ENCODE peak calls at places on chromosomes 1 and 21, in seven cellular contexts. T, A, S, C, H, E and F are unnamed samples.

GRCh38 chr1:224851850-224852261 is 77.6 kb upstream of the DNAH14 start:
- ATAC-seq in T (peak; percentile 77), A (no peak), S (no peak), C (no peak), H (peak; percentile 31), E (no peak), F (no peak)

GRCh38 chr1:163701783-163702182 is 380.0 kb downstream of the NUF2 start:
- ATAC-seq in T (no peak), A (no peak), S (no peak), C (no peak), H (no peak), E (no peak), F (no peak)

GRCh38 chr1:179794146-179794545 is 51.1 kb downstream of the FAM163A start:
- ATAC-seq in T (no peak), A (no peak), S (no peak), C (no peak), H (no peak), E (no peak), F (no peak)

GRCh38 chr1:230185076-230186001 is 118.3 kb downstream of the GALNT2 start:
- ATAC-seq in T (no peak), A (no peak), S (no peak), C (no peak), H (no peak), E (no peak), F (no peak)

GRCh38 chr1:151472852-151473731 is 13.8 kb upstream of the POGZ start:
- ATAC-seq in T (peak; percentile 49), A (peak; percentile 76), S (peak; percentile 76), C (no peak), H (peak; percentile 77), E (peak; percentile 82), F (peak; percentile 54)

GRCh38 chr1:89257036-89257435 is 15.6 kb downstream of the GBP5 start:
- ATAC-seq in T (peak; percentile 38), A (no peak), S (no peak), C (no peak), H (no peak), E (no peak), F (peak; percentile 60)

GRCh38 chr1:22662318-22662717 is 9.3 kb downstream of the C1QB start:
- ATAC-seq in T (peak; percentile 49), A (no peak), S (no peak), C (peak; percentile 57), H (peak; percentile 57), E (no peak), F (peak; percentile 26)

GRCh38 chr1:228830185-228830953 is 95.1 kb downstream of the RHOU start:
- ATAC-seq in T (peak; percentile 11), A (no peak), S (no peak), C (no peak), H (no peak), E (no peak), F (peak; percentile 18)

GRCh38 chr1:89666640-89667039 is 33.7 kb downstream of the LRRC8C start:
- ATAC-seq in T (no peak), A (no peak), S (no peak), C (no peak), H (no peak), E (no peak), F (no peak)

GRCh38 chr1:70140343-70140742 is 65.0 kb downstream of the LRRC40 start:
- ATAC-seq in T (no peak), A (no peak), S (peak; percentile 73), C (no peak), H (peak; percentile 51), E (no peak), F (no peak)

GRCh38 chr1:211713231-211713630 is 37.8 kb upstream of the NEK2 start:
- ATAC-seq in T (no peak), A (no peak), S (no peak), C (no peak), H (no peak), E (no peak), F (no peak)

GRCh38 chr1:117070124-117070523 is 10.0 kb downstream of the TTF2 start:
- ATAC-seq in T (peak; percentile 81), A (peak; percentile 41), S (no peak), C (no peak), H (no peak), E (peak; percentile 41), F (peak; percentile 48)

GRCh38 chr1:220575718-220576497 is 48.0 kb downstream of the MARK1 start:
- ATAC-seq in T (no peak), A (no peak), S (no peak), C (no peak), H (no peak), E (no peak), F (no peak)

GRCh38 chr1:21950734-21951575 is 13.8 kb upstream of the HSPG2 start:
- ATAC-seq in T (no peak), A (no peak), S (no peak), C (no peak), H (no peak), E (no peak), F (peak; percentile 19)

GRCh38 chr1:235820059-235820458 is 46.6 kb downstream of the LYST start:
- ATAC-seq in T (no peak), A (no peak), S (no peak), C (no peak), H (no peak), E (no peak), F (no peak)

GRCh38 chr1:2283371-2283990 is 55.4 kb downstream of the SKI start:
- ATAC-seq in T (no peak), A (peak; percentile 2), S (no peak), C (peak; percentile 11), H (no peak), E (no peak), F (no peak)

GRCh38 chr1:235142991-235143390 is 14.4 kb upstream of the TOMM20 start:
- ATAC-seq in T (no peak), A (no peak), S (no peak), C (no peak), H (no peak), E (no peak), F (no peak)

GRCh38 chr1:30688920-30689794 is 34.2 kb downstream of the MATN1 start:
- ATAC-seq in T (no peak), A (no peak), S (no peak), C (no peak), H (no peak), E (no peak), F (peak; percentile 32)

GRCh38 chr1:200386416-200386815 is 23.4 kb downstream of the ZNF281 start:
- ATAC-seq in T (no peak), A (no peak), S (no peak), C (no peak), H (no peak), E (no peak), F (no peak)

GRCh38 chr1:87144981-87145380 is 183.7 kb upstream of the LMO4 start:
- ATAC-seq in T (no peak), A (no peak), S (no peak), C (no peak), H (no peak), E (no peak), F (no peak)

GRCh38 chr1:220011620-220012019 is 34.7 kb downstream of the EPRS1 start:
- ATAC-seq in T (no peak), A (no peak), S (no peak), C (no peak), H (no peak), E (no peak), F (no peak)

GRCh38 chr21:21051109-21052055 is 53.2 kb downstream of the NCAM2 start:
- ATAC-seq in T (no peak), A (no peak), S (no peak), C (no peak), H (no peak), E (no peak), F (no peak)